ENCODE peak calls at places on chromosomes 5 and 9, in six cellular contexts. N is NCI-H1694 treated with DMSO at 0.1 percent for 48 hours, Z is activated gamma-delta T cell treated with Interleukin-2 at 50 U/mL for 16 hours, U is nephron progenitor cell, M is smooth muscle cell of the brain vasculature, C is GM12891. D is an unnamed sample.

GRCh38 chr9:85740821-85741111 is 988 bp downstream of the AGTPBP1 start:
- DNase-seq in Z (no peak), U (no peak), M (no peak), C (no peak), N (peak), D (no peak)

GRCh38 chr9:38370231-38370630 is 22.3 kb upstream of the ALDH1B1 start:
- DNase-seq in U (no peak), N (peak), M (no peak), C (no peak), Z (no peak), D (no peak)

GRCh38 chr5:29005386-29005785 is 1967.0 kb upstream of the CDH9 start:
- DNase-seq in N (no peak), M (no peak), C (no peak), Z (no peak), U (peak), D (no peak)

GRCh38 chr9:128688501-128689292 is at the start of gene SET:
- DNase-seq in N (peak), Z (peak), M (peak), U (peak), C (peak), D (peak)

GRCh38 chr9:135158572-135158937 is 71.1 kb downstream of the OLFM1 start:
- DNase-seq in N (no peak), U (no peak), M (no peak), Z (no peak), C (no peak), D (no peak)

GRCh38 chr5:118553662-118554061 is 434.7 kb downstream of the DTWD2 start:
- DNase-seq in M (peak), C (no peak), Z (no peak), N (no peak), U (no peak), D (no peak)

GRCh38 chr9:34546834-34547827 is 24.3 kb upstream of the ENHO start:
- DNase-seq in U (peak), C (no peak), Z (peak), N (peak), M (peak), D (peak)

GRCh38 chr9:136255166-136255538 is 9.5 kb upstream of the QSOX2 start:
- DNase-seq in C (no peak), Z (no peak), U (no peak), N (no peak), M (no peak), D (no peak)

GRCh38 chr5:102600964-102601363 is 102.2 kb upstream of the SLCO6A1 start:
- DNase-seq in N (no peak), C (no peak), M (peak), U (no peak), Z (no peak), D (peak)

GRCh38 chr5:167440846-167441245 is 850.6 kb upstream of the WWC1 start:
- DNase-seq in M (no peak), U (peak), N (no peak), Z (no peak), C (no peak), D (no peak)

GRCh38 chr9:137070201-137070905 is at the start of gene SAPCD2:
- DNase-seq in Z (peak), N (peak), C (peak), M (peak), U (peak), D (peak)

GRCh38 chr9:81022177-81022576 is 667.2 kb downstream of the TLE1 start:
- DNase-seq in M (no peak), C (no peak), Z (no peak), N (no peak), U (no peak), D (no peak)

GRCh38 chr9:69470186-69470977 is 145.4 kb downstream of the ENTREP1 start:
- DNase-seq in C (no peak), M (no peak), Z (no peak), N (no peak), U (no peak), D (no peak)